ENCODE peak calls at places on chromosomes 4 and X, in seven cellular contexts. P, N, C, B, I, S and R are unnamed samples.

GRCh38 chrX:119496521-119496829 is 28.2 kb downstream of the SLC25A5 start:
- DNase-seq in P (no peak), N (no peak), C (no peak), B (no peak), I (no peak), S (no peak), R (no peak)

GRCh38 chr4:148778980-148779675 is 336.9 kb upstream of the NR3C2 start:
- DNase-seq in P (no peak), N (no peak), C (no peak), B (no peak), I (no peak), S (peak; percentile 63), R (no peak)

GRCh38 chr4:17081157-17081556 is 182.7 kb upstream of the LDB2 start:
- DNase-seq in P (no peak), N (no peak), C (no peak), B (no peak), I (no peak), S (no peak), R (no peak)

GRCh38 chr4:71006203-71006907 is 12.9 kb downstream of the DCK start:
- DNase-seq in P (no peak), N (no peak), C (no peak), B (no peak), I (peak; percentile 57), S (no peak), R (no peak)

GRCh38 chr4:133464311-133464710 is 315.2 kb downstream of the PCDH10 start:
- DNase-seq in P (no peak), N (no peak), C (no peak), B (no peak), I (no peak), S (peak; percentile 6), R (no peak)

GRCh38 chrX:100864967-100865366 is 9.2 kb downstream of the NOX1 start:
- DNase-seq in P (peak; percentile 64), N (no peak), C (no peak), B (peak; percentile 56), I (no peak), S (peak; percentile 48), R (no peak)

GRCh38 chr4:53349201-53349600 is 16.7 kb downstream of the SCFD2 start:
- DNase-seq in P (no peak), N (no peak), C (no peak), B (no peak), I (no peak), S (no peak), R (no peak)

GRCh38 chr4:37439809-37440518 is 195.4 kb downstream of the NWD2 start:
- DNase-seq in P (no peak), N (no peak), C (no peak), B (no peak), I (no peak), S (no peak), R (no peak)

GRCh38 chrX:150050387-150050786 is 112.1 kb upstream of the EOLA2 start:
- DNase-seq in P (no peak), N (no peak), C (no peak), B (no peak), I (no peak), S (no peak), R (no peak)

GRCh38 chr4:661856-662761 is 12.0 kb downstream of the ATP5ME start:
- DNase-seq in P (no peak), N (no peak), C (no peak), B (no peak), I (no peak), S (no peak), R (peak; percentile 88)

GRCh38 chrX:51803833-51804232 is 60.6 kb downstream of the GSPT2 start:
- DNase-seq in P (peak; percentile 9), N (no peak), C (no peak), B (no peak), I (no peak), S (no peak), R (no peak)

GRCh38 chr4:105061720-105062119 is 85.0 kb upstream of the TET2 start:
- DNase-seq in P (no peak), N (no peak), C (no peak), B (no peak), I (no peak), S (no peak), R (no peak)

GRCh38 chrX:40474205-40474626 is 106.6 kb upstream of the ATP6AP2 start:
- DNase-seq in P (no peak), N (peak; percentile 54), C (no peak), B (no peak), I (no peak), S (peak; percentile 37), R (no peak)

GRCh38 chr4:13476915-13477314 is 7.2 kb downstream of the RAB28 start:
- DNase-seq in P (peak; percentile 19), N (no peak), C (no peak), B (peak; percentile 19), I (peak; percentile 5), S (peak; percentile 93), R (no peak)

GRCh38 chrX:15146515-15146914 is 123.4 kb downstream of the ASB9 start:
- DNase-seq in P (peak; percentile 11), N (no peak), C (no peak), B (no peak), I (no peak), S (no peak), R (no peak)

GRCh38 chr4:187208641-187209040 is 485.0 kb upstream of the FAT1 start:
- DNase-seq in P (no peak), N (no peak), C (no peak), B (no peak), I (no peak), S (no peak), R (no peak)

GRCh38 chr4:78720151-78720726 is 55.9 kb upstream of the BMP2K start:
- DNase-seq in P (no peak), N (no peak), C (no peak), B (no peak), I (no peak), S (no peak), R (no peak)

GRCh38 chr4:2263701-2264321 is 1.9 kb upstream of the MXD4 start:
- DNase-seq in P (no peak), N (no peak), C (no peak), B (no peak), I (no peak), S (no peak), R (peak; percentile 77)

GRCh38 chr4:1092026-1092982 is 21.1 kb downstream of the RNF212 start:
- DNase-seq in P (no peak), N (no peak), C (no peak), B (no peak), I (no peak), S (no peak), R (no peak)

GRCh38 chr4:22179124-22179874 is 230.7 kb upstream of the KCNIP4 start:
- DNase-seq in P (peak; percentile 97), N (no peak), C (no peak), B (peak; percentile 84), I (no peak), S (peak; percentile 98), R (no peak)
- TF ChIP-seq CTCF in P (no peak), N (no peak), C (no peak), B (no peak), I (no peak), S (no peak), R (no peak)

DNA sequence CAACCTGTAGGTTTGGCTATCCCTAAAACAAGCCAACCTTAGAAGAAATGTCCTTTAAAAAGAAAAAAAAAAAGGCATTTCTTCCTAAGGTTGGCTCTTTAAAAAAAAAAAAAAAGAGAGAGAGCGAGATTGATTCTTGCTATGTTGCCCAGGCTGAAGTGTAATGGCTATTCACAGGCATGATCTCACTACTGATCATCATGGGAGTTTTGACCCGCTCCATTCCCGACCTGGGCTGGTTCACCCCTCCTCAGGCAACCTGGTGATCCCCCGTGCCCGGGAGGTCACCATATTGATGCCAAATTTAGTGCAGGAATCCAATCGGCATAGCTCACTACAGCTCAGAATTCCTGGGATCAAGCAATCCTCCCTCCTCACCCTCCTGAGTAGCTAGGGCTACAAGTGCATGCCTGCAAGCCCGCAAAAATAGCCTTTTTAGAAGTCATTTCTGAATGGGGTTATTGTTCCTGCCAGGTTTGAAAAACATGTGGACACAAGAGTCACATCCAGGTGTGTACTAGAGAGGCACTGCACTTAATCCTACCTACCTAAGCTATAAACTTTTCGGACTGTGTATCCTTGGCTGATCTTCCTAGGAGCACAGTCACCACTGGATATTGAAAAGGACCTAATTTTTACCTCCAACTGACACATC is 61.4 kb upstream of the ZCCHC13 start:
- DNase-seq in P (no peak), N (no peak), C (no peak), B (no peak), I (no peak), S (peak; percentile 18), R (no peak)
- TF ChIP-seq CTCF in P (no peak), N (no peak), C (no peak), B (no peak), I (no peak), S (no peak), R (no peak)

GRCh38 chrX:129958814-129959492 is 23.5 kb upstream of the BCORL1 start:
- DNase-seq in P (no peak), N (no peak), C (no peak), B (no peak), I (no peak), S (no peak), R (no peak)

GRCh38 chrX:129959493-129959832 is 23.0 kb upstream of the BCORL1 start:
- DNase-seq in P (peak; percentile 17), N (no peak), C (no peak), B (no peak), I (no peak), S (peak; percentile 37), R (no peak)

GRCh38 chrX:129965166-129965565 is 17.3 kb upstream of the BCORL1 start:
- DNase-seq in P (no peak), N (no peak), C (no peak), B (no peak), I (no peak), S (no peak), R (peak; percentile 10)

GRCh38 chrX:129963729-129964128 is 18.7 kb upstream of the BCORL1 start:
- DNase-seq in P (no peak), N (no peak), C (no peak), B (no peak), I (no peak), S (no peak), R (peak; percentile 9)

GRCh38 chrX:129961180-129962083 is 21.0 kb upstream of the BCORL1 start:
- DNase-seq in P (no peak), N (peak; percentile 63), C (no peak), B (no peak), I (peak; percentile 85), S (peak; percentile 20), R (no peak)
- TF ChIP-seq CTCF in P (no peak), N (no peak), C (no peak), B (no peak), I (no peak), S (no peak), R (no peak)

GRCh38 chrX:154028502-154029184 is 8.9 kb upstream of the IRAK1 start:
- DNase-seq in P (no peak), N (no peak), C (no peak), B (no peak), I (no peak), S (no peak), R (no peak)

GRCh38 chrX:154027003-154027402 is 7.3 kb upstream of the IRAK1 start:
- DNase-seq in P (no peak), N (no peak), C (no peak), B (no peak), I (no peak), S (no peak), R (no peak)

GRCh38 chrX:154030715-154031305 is 11.1 kb upstream of the IRAK1 start:
- DNase-seq in P (no peak), N (no peak), C (no peak), B (no peak), I (no peak), S (no peak), R (no peak)

GRCh38 chrX:154030266-154030665 is 10.6 kb upstream of the IRAK1 start:
- DNase-seq in P (no peak), N (no peak), C (no peak), B (no peak), I (no peak), S (no peak), R (no peak)

GRCh38 chrX:154029439-154029838 is 9.7 kb upstream of the IRAK1 start:
- DNase-seq in P (no peak), N (no peak), C (no peak), B (no peak), I (no peak), S (no peak), R (peak; percentile 59)
- TF ChIP-seq CTCF in P (no peak), N (no peak), C (no peak), B (no peak), I (no peak), S (no peak), R (no peak)